ENCODE peak calls at places on chromosome 14, in eight cellular contexts. One of them, this sample, is unnamed.

GRCh38 chr14:99389171-99389826 is 91.4 kb downstream of the SETD3 start:
- DNase-seq in lung: no peak
- DNase-seq in upper lobe of left lung: peak
- DNase-seq in tibial artery: no peak
- DNase-seq in mesendoderm: peak
- DNase-seq in prostate gland: peak
- DNase-seq in brain microvascular endothelial cell: peak
- DNase-seq in effector memory CD4-positive, alpha-beta T cell: peak
- DNase-seq in this sample: no peak

GRCh38 chr14:92121207-92121669 is 268 bp downstream of the NDUFB1 start:
- DNase-seq in lung: peak
- DNase-seq in upper lobe of left lung: peak
- DNase-seq in tibial artery: no peak
- DNase-seq in mesendoderm: no peak
- DNase-seq in prostate gland: peak
- DNase-seq in brain microvascular endothelial cell: peak
- DNase-seq in effector memory CD4-positive, alpha-beta T cell: no peak
- DNase-seq in this sample: peak

GRCh38 chr14:69693145-69693544 is 73.8 kb upstream of the SRSF5 start:
- DNase-seq in lung: no peak
- DNase-seq in upper lobe of left lung: peak
- DNase-seq in tibial artery: no peak
- DNase-seq in mesendoderm: no peak
- DNase-seq in prostate gland: no peak
- DNase-seq in brain microvascular endothelial cell: no peak
- DNase-seq in effector memory CD4-positive, alpha-beta T cell: no peak
- DNase-seq in this sample: no peak

GRCh38 chr14:92482621-92483319 is 30.8 kb upstream of the RIN3 start:
- DNase-seq in lung: no peak
- DNase-seq in upper lobe of left lung: peak
- DNase-seq in tibial artery: no peak
- DNase-seq in mesendoderm: no peak
- DNase-seq in prostate gland: no peak
- DNase-seq in brain microvascular endothelial cell: no peak
- DNase-seq in effector memory CD4-positive, alpha-beta T cell: no peak
- DNase-seq in this sample: no peak

GRCh38 chr14:68528031-68528687 is 264.7 kb downstream of the ZFP36L1 start:
- DNase-seq in lung: no peak
- DNase-seq in upper lobe of left lung: no peak
- DNase-seq in tibial artery: no peak
- DNase-seq in mesendoderm: no peak
- DNase-seq in prostate gland: no peak
- DNase-seq in brain microvascular endothelial cell: no peak
- DNase-seq in effector memory CD4-positive, alpha-beta T cell: no peak
- DNase-seq in this sample: no peak

GRCh38 chr14:68770051-68770450 is 22.8 kb downstream of the ZFP36L1 start:
- DNase-seq in lung: no peak
- DNase-seq in upper lobe of left lung: no peak
- DNase-seq in tibial artery: peak
- DNase-seq in mesendoderm: no peak
- DNase-seq in prostate gland: no peak
- DNase-seq in brain microvascular endothelial cell: no peak
- DNase-seq in effector memory CD4-positive, alpha-beta T cell: no peak
- DNase-seq in this sample: peak

GRCh38 chr14:59274991-59275391 is 86.5 kb downstream of the DAAM1 start:
- DNase-seq in lung: peak
- DNase-seq in upper lobe of left lung: peak
- DNase-seq in tibial artery: no peak
- DNase-seq in mesendoderm: no peak
- DNase-seq in prostate gland: no peak
- DNase-seq in brain microvascular endothelial cell: no peak
- DNase-seq in effector memory CD4-positive, alpha-beta T cell: no peak
- DNase-seq in this sample: no peak

GRCh38 chr14:58107947-58108552 is 44.0 kb downstream of the ARMH4 start:
- DNase-seq in lung: no peak
- DNase-seq in upper lobe of left lung: peak
- DNase-seq in tibial artery: no peak
- DNase-seq in mesendoderm: peak
- DNase-seq in prostate gland: peak
- DNase-seq in brain microvascular endothelial cell: peak
- DNase-seq in effector memory CD4-positive, alpha-beta T cell: peak
- DNase-seq in this sample: no peak

GRCh38 chr14:39015964-39016577 is 87.0 kb downstream of the SEC23A start:
- DNase-seq in lung: no peak
- DNase-seq in upper lobe of left lung: no peak
- DNase-seq in tibial artery: no peak
- DNase-seq in mesendoderm: no peak
- DNase-seq in prostate gland: no peak
- DNase-seq in brain microvascular endothelial cell: no peak
- DNase-seq in effector memory CD4-positive, alpha-beta T cell: no peak
- DNase-seq in this sample: no peak

GRCh38 chr14:21040370-21040925 is 1.7 kb upstream of the RNASE7 start:
- DNase-seq in lung: no peak
- DNase-seq in upper lobe of left lung: no peak
- DNase-seq in tibial artery: no peak
- DNase-seq in mesendoderm: no peak
- DNase-seq in prostate gland: no peak
- DNase-seq in brain microvascular endothelial cell: no peak
- DNase-seq in effector memory CD4-positive, alpha-beta T cell: no peak
- DNase-seq in this sample: no peak

GRCh38 chr14:74571901-74572828 is 39.9 kb downstream of the LTBP2 start:
- DNase-seq in lung: no peak
- DNase-seq in upper lobe of left lung: no peak
- DNase-seq in tibial artery: no peak
- DNase-seq in mesendoderm: no peak
- DNase-seq in prostate gland: no peak
- DNase-seq in brain microvascular endothelial cell: peak
- DNase-seq in effector memory CD4-positive, alpha-beta T cell: no peak
- DNase-seq in this sample: peak

GRCh38 chr14:74570696-74571095 is 41.3 kb downstream of the LTBP2 start:
- DNase-seq in lung: no peak
- DNase-seq in upper lobe of left lung: no peak
- DNase-seq in tibial artery: no peak
- DNase-seq in mesendoderm: no peak
- DNase-seq in prostate gland: no peak
- DNase-seq in brain microvascular endothelial cell: no peak
- DNase-seq in effector memory CD4-positive, alpha-beta T cell: no peak
- DNase-seq in this sample: peak

GRCh38 chr14:74569826-74570591 is 42.0 kb downstream of the LTBP2 start:
- DNase-seq in lung: no peak
- DNase-seq in upper lobe of left lung: no peak
- DNase-seq in tibial artery: no peak
- DNase-seq in mesendoderm: no peak
- DNase-seq in prostate gland: peak
- DNase-seq in brain microvascular endothelial cell: no peak
- DNase-seq in effector memory CD4-positive, alpha-beta T cell: no peak
- DNase-seq in this sample: peak

GRCh38 chr14:74572829-74573360 is 39.1 kb downstream of the LTBP2 start:
- DNase-seq in lung: no peak
- DNase-seq in upper lobe of left lung: no peak
- DNase-seq in tibial artery: no peak
- DNase-seq in mesendoderm: no peak
- DNase-seq in prostate gland: peak
- DNase-seq in brain microvascular endothelial cell: peak
- DNase-seq in effector memory CD4-positive, alpha-beta T cell: no peak
- DNase-seq in this sample: peak

GRCh38 chr14:74571441-74571841 is 40.6 kb downstream of the LTBP2 start:
- DNase-seq in lung: no peak
- DNase-seq in upper lobe of left lung: no peak
- DNase-seq in tibial artery: no peak
- DNase-seq in mesendoderm: no peak
- DNase-seq in prostate gland: no peak
- DNase-seq in brain microvascular endothelial cell: peak
- DNase-seq in effector memory CD4-positive, alpha-beta T cell: no peak
- DNase-seq in this sample: peak
- H3K27ac ChIP-seq in lung: peak
- H3K27ac ChIP-seq in upper lobe of left lung: peak
- H3K27ac ChIP-seq in tibial artery: peak
- H3K27ac ChIP-seq in mesendoderm: no peak
- H3K27ac ChIP-seq in prostate gland: peak
- H3K27ac ChIP-seq in brain microvascular endothelial cell: peak
- H3K27ac ChIP-seq in effector memory CD4-positive, alpha-beta T cell: no peak
- H3K27ac ChIP-seq in this sample: peak

GRCh38 chr14:102824832-102825231 is 47.6 kb downstream of the TRAF3 start:
- DNase-seq in lung: no peak
- DNase-seq in upper lobe of left lung: no peak
- DNase-seq in tibial artery: no peak
- DNase-seq in mesendoderm: no peak
- DNase-seq in prostate gland: no peak
- DNase-seq in brain microvascular endothelial cell: peak
- DNase-seq in effector memory CD4-positive, alpha-beta T cell: no peak
- DNase-seq in this sample: peak

GRCh38 chr14:102823546-102823945 is 46.3 kb downstream of the TRAF3 start:
- DNase-seq in lung: no peak
- DNase-seq in upper lobe of left lung: no peak
- DNase-seq in tibial artery: no peak
- DNase-seq in mesendoderm: no peak
- DNase-seq in prostate gland: no peak
- DNase-seq in brain microvascular endothelial cell: no peak
- DNase-seq in effector memory CD4-positive, alpha-beta T cell: no peak
- DNase-seq in this sample: no peak

GRCh38 chr14:102826751-102827675 is 49.8 kb downstream of the TRAF3 start:
- DNase-seq in lung: no peak
- DNase-seq in upper lobe of left lung: no peak
- DNase-seq in tibial artery: no peak
- DNase-seq in mesendoderm: no peak
- DNase-seq in prostate gland: no peak
- DNase-seq in brain microvascular endothelial cell: no peak
- DNase-seq in effector memory CD4-positive, alpha-beta T cell: no peak
- DNase-seq in this sample: no peak

GRCh38 chr14:102826161-102826560 is 48.9 kb downstream of the TRAF3 start:
- DNase-seq in lung: no peak
- DNase-seq in upper lobe of left lung: no peak
- DNase-seq in tibial artery: no peak
- DNase-seq in mesendoderm: no peak
- DNase-seq in prostate gland: no peak
- DNase-seq in brain microvascular endothelial cell: no peak
- DNase-seq in effector memory CD4-positive, alpha-beta T cell: no peak
- DNase-seq in this sample: no peak

DNA sequence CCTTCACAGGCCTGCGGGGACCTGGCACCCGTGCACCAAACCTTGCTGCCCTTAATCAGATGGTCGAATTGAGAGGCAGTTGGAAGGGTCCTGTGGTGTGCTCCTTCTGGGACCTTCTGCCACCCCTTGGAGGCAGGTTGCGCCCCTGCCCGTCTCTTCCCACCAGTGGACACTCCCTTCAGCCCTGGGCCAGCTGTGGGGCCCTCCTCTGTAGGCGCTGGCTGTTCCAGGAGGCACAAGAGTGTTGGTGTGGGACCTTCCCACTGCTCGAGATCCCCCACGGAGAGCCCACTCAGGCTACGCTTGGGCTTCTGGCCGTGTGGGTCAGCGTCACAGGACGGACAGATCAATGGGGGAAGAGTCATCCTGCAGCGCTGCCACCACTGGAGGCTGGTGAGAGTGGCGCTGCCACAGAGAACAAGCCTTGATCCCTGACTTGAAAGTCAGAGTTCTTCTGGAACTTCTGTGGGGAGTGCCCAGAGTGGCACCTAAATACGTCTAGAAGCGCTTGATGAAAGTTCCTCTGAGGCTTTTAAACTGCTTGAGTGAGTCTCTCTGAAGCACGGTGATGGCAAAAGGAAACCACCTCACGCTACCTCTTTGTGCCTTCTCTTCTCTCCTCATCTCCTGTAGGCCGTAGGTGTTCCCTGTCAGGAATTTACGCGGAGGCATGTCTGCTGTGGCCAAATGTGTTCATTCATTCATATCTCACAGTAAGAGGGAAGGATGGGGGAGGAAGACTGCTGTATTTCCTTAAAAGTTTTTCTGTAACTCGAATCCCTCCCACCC is 48.3 kb downstream of the TRAF3 start:
- DNase-seq in lung: no peak
- DNase-seq in upper lobe of left lung: no peak
- DNase-seq in tibial artery: no peak
- DNase-seq in mesendoderm: no peak
- DNase-seq in prostate gland: no peak
- DNase-seq in brain microvascular endothelial cell: no peak
- DNase-seq in effector memory CD4-positive, alpha-beta T cell: no peak
- DNase-seq in this sample: no peak
- H3K27ac ChIP-seq in lung: no peak
- H3K27ac ChIP-seq in upper lobe of left lung: no peak
- H3K27ac ChIP-seq in tibial artery: no peak
- H3K27ac ChIP-seq in mesendoderm: no peak
- H3K27ac ChIP-seq in prostate gland: no peak
- H3K27ac ChIP-seq in brain microvascular endothelial cell: no peak
- H3K27ac ChIP-seq in effector memory CD4-positive, alpha-beta T cell: no peak
- H3K27ac ChIP-seq in this sample: no peak

DNA sequence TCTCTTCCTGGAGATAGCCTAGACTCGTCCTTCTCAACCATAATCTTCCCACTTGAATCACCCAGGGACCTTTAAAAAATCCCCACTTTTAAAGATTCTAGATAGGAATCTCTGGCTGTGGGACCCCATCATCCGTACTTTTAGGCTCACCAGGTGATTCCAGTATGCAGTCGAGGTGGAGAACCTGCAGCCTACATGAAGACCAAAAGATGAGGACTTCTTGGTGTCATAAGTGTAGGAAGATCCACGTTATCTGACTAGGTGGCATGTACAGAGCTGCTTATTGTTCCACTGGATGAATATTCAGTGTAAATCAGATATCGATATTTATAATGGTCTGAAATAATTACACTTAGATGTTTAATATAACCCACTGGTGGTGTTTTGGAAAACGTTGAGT is 2.6 kb downstream of the PRKCH start:
- DNase-seq in lung: no peak
- DNase-seq in upper lobe of left lung: no peak
- DNase-seq in tibial artery: no peak
- DNase-seq in mesendoderm: no peak
- DNase-seq in prostate gland: no peak
- DNase-seq in brain microvascular endothelial cell: no peak
- DNase-seq in effector memory CD4-positive, alpha-beta T cell: no peak
- DNase-seq in this sample: no peak
- H3K27ac ChIP-seq in lung: no peak
- H3K27ac ChIP-seq in upper lobe of left lung: peak
- H3K27ac ChIP-seq in tibial artery: no peak
- H3K27ac ChIP-seq in mesendoderm: no peak
- H3K27ac ChIP-seq in prostate gland: no peak
- H3K27ac ChIP-seq in brain microvascular endothelial cell: no peak
- H3K27ac ChIP-seq in effector memory CD4-positive, alpha-beta T cell: peak
- H3K27ac ChIP-seq in this sample: no peak

GRCh38 chr14:89963288-89963978 is 7.7 kb downstream of the TDP1 start:
- DNase-seq in lung: peak
- DNase-seq in upper lobe of left lung: no peak
- DNase-seq in tibial artery: no peak
- DNase-seq in mesendoderm: no peak
- DNase-seq in prostate gland: no peak
- DNase-seq in brain microvascular endothelial cell: no peak
- DNase-seq in effector memory CD4-positive, alpha-beta T cell: no peak
- DNase-seq in this sample: no peak

GRCh38 chr14:89959853-89960493 is 4.2 kb downstream of the TDP1 start:
- DNase-seq in lung: no peak
- DNase-seq in upper lobe of left lung: no peak
- DNase-seq in tibial artery: no peak
- DNase-seq in mesendoderm: no peak
- DNase-seq in prostate gland: no peak
- DNase-seq in brain microvascular endothelial cell: no peak
- DNase-seq in effector memory CD4-positive, alpha-beta T cell: no peak
- DNase-seq in this sample: no peak

GRCh38 chr14:89960895-89961294 is 5.2 kb downstream of the TDP1 start:
- DNase-seq in lung: no peak
- DNase-seq in upper lobe of left lung: no peak
- DNase-seq in tibial artery: no peak
- DNase-seq in mesendoderm: no peak
- DNase-seq in prostate gland: no peak
- DNase-seq in brain microvascular endothelial cell: no peak
- DNase-seq in effector memory CD4-positive, alpha-beta T cell: no peak
- DNase-seq in this sample: no peak

GRCh38 chr14:89965839-89966238 is 10.1 kb downstream of the TDP1 start:
- DNase-seq in lung: no peak
- DNase-seq in upper lobe of left lung: no peak
- DNase-seq in tibial artery: no peak
- DNase-seq in mesendoderm: no peak
- DNase-seq in prostate gland: no peak
- DNase-seq in brain microvascular endothelial cell: no peak
- DNase-seq in effector memory CD4-positive, alpha-beta T cell: no peak
- DNase-seq in this sample: no peak
- H3K27ac ChIP-seq in lung: no peak
- H3K27ac ChIP-seq in upper lobe of left lung: no peak
- H3K27ac ChIP-seq in tibial artery: no peak
- H3K27ac ChIP-seq in mesendoderm: no peak
- H3K27ac ChIP-seq in prostate gland: no peak
- H3K27ac ChIP-seq in brain microvascular endothelial cell: no peak
- H3K27ac ChIP-seq in effector memory CD4-positive, alpha-beta T cell: no peak
- H3K27ac ChIP-seq in this sample: no peak